ENCODE peak calls at places on chromosomes 6 and 20, in ten cellular contexts. B is suprapubic skin, V is HCT116, J is upper lobe of left lung, F is adrenal gland, G is stomach, A is A549, T is transverse colon, L is breast epithelium, P is uterus. K is an unnamed sample.
A peak's percentile ranks its signal among the peaks of the same experiment; 100 is the strongest.

GRCh38 chr6:24927234-24927955 is 8.4 kb downstream of the RIPOR2 start:
- DNase-seq in B (no peak), V (no peak), J (no peak), F (no peak), G (no peak), A (no peak), T (no peak), L (no peak), P (no peak), K (no peak)

GRCh38 chr6:6466967-6467761 is 121.4 kb upstream of the LY86 start:
- DNase-seq in B (no peak), V (no peak), J (no peak), F (no peak), G (no peak), A (no peak), T (no peak), L (no peak), P (no peak), K (no peak)

GRCh38 chr6:26240981-26241770 is 123.8 kb upstream of the BTN3A2 start:
- DNase-seq in B (no peak), V (no peak), J (peak; percentile 39), F (peak; percentile 44), G (no peak), A (no peak), T (no peak), L (no peak), P (no peak), K (peak; percentile 64)

GRCh38 chr6:108847738-108848115 is 495 bp upstream of the ARMC2 start:
- DNase-seq in B (no peak), V (no peak), J (no peak), F (no peak), G (no peak), A (no peak), T (no peak), L (no peak), P (no peak), K (no peak)

GRCh38 chr6:56849876-56850275 is 105.0 kb upstream of the BEND6 start:
- DNase-seq in B (no peak), V (no peak), J (no peak), F (peak; percentile 65), G (no peak), A (no peak), T (no peak), L (no peak), P (no peak), K (no peak)

GRCh38 chr6:36320475-36320874 is 16.2 kb downstream of the BNIP5 start:
- DNase-seq in B (no peak), V (no peak), J (peak; percentile 41), F (no peak), G (no peak), A (no peak), T (peak; percentile 45), L (no peak), P (no peak), K (no peak)

GRCh38 chr20:21557246-21557982 is 43.5 kb upstream of the NKX2-2 start:
- DNase-seq in B (no peak), V (no peak), J (peak; percentile 46), F (no peak), G (no peak), A (no peak), T (no peak), L (no peak), P (no peak), K (no peak)

GRCh38 chr6:57089265-57089664 is 723 bp upstream of the ZNF451 start:
- DNase-seq in B (no peak), V (no peak), J (no peak), F (no peak), G (no peak), A (no peak), T (no peak), L (no peak), P (no peak), K (no peak)

GRCh38 chr20:62364911-62365736 is 2.0 kb downstream of the LAMA5 start:
- DNase-seq in B (no peak), V (no peak), J (peak; percentile 87), F (peak; percentile 94), G (peak; percentile 56), A (no peak), T (peak; percentile 17), L (no peak), P (no peak), K (no peak)

GRCh38 chr6:158131926-158132325 is 36.1 kb downstream of the SERAC1 start:
- DNase-seq in B (no peak), V (no peak), J (no peak), F (no peak), G (no peak), A (peak; percentile 18), T (no peak), L (no peak), P (no peak), K (no peak)

GRCh38 chr20:7579888-7580287 is 360.4 kb downstream of the HAO1 start:
- DNase-seq in B (no peak), V (no peak), J (no peak), F (no peak), G (no peak), A (no peak), T (no peak), L (no peak), P (no peak), K (no peak)

GRCh38 chr20:5996765-5997164 is 46.3 kb downstream of the MCM8 start:
- DNase-seq in B (no peak), V (no peak), J (no peak), F (no peak), G (no peak), A (no peak), T (peak; percentile 22), L (no peak), P (no peak), K (no peak)

GRCh38 chr20:38275815-38276550 is 15.4 kb upstream of the KIAA1755 start:
- DNase-seq in B (peak; percentile 35), V (no peak), J (no peak), F (no peak), G (no peak), A (no peak), T (no peak), L (no peak), P (no peak), K (no peak)

GRCh38 chr6:147423111-147423510 is 85.4 kb upstream of the SAMD5 start:
- DNase-seq in B (no peak), V (no peak), J (peak; percentile 59), F (no peak), G (no peak), A (no peak), T (no peak), L (no peak), P (no peak), K (no peak)

GRCh38 chr20:7272512-7272911 is 505.0 kb downstream of the BMP2 start:
- DNase-seq in B (no peak), V (no peak), J (no peak), F (no peak), G (no peak), A (no peak), T (no peak), L (no peak), P (no peak), K (no peak)

GRCh38 chr20:35328689-35329088 is 36.5 kb upstream of the FAM83C start:
- DNase-seq in B (no peak), V (no peak), J (no peak), F (no peak), G (no peak), A (no peak), T (no peak), L (no peak), P (no peak), K (no peak)

GRCh38 chr20:35333606-35334005 is 41.4 kb upstream of the FAM83C start:
- DNase-seq in B (no peak), V (no peak), J (no peak), F (no peak), G (no peak), A (no peak), T (no peak), L (no peak), P (no peak), K (no peak)

GRCh38 chr20:35329435-35330139 is 37.4 kb upstream of the FAM83C start:
- DNase-seq in B (no peak), V (no peak), J (no peak), F (peak; percentile 16), G (peak; percentile 60), A (peak; percentile 84), T (peak; percentile 58), L (no peak), P (no peak), K (peak; percentile 66)

GRCh38 chr20:35334511-35335101 is 42.4 kb upstream of the FAM83C start:
- DNase-seq in B (no peak), V (no peak), J (no peak), F (no peak), G (no peak), A (no peak), T (no peak), L (no peak), P (no peak), K (no peak)

GRCh38 chr20:35332540-35333200 is 40.4 kb upstream of the FAM83C start:
- DNase-seq in B (no peak), V (no peak), J (no peak), F (no peak), G (no peak), A (no peak), T (no peak), L (no peak), P (no peak), K (no peak)
- H3K27ac ChIP-seq in B (no peak overlapping the region), V (no peak overlapping the region), J (no peak overlapping the region), F (no peak overlapping the region), G (peak overlapping the region; percentile 36), A (no peak overlapping the region), T (peak overlapping the region; percentile 22), L (no peak overlapping the region), P (no peak overlapping the region), K (no peak overlapping the region)

GRCh38 chr20:31679357-31680285 is 41.9 kb downstream of the COX4I2 start:
- DNase-seq in B (no peak), V (no peak), J (no peak), F (no peak), G (no peak), A (no peak), T (no peak), L (no peak), P (no peak), K (no peak)
- H3K4me1 ChIP-seq in B (peaks cover 67% of the 10 kb centered on the region), V (peaks cover 98% of the 10 kb centered on the region), J (peaks cover 88% of the 10 kb centered on the region), F (peaks cover 45% of the 10 kb centered on the region), G (peaks cover 69% of the 10 kb centered on the region), A (peaks cover 100% of the 10 kb centered on the region), T (peaks cover 4% of the 10 kb centered on the region), L (peaks cover 8% of the 10 kb centered on the region), P (peaks cover 4% of the 10 kb centered on the region), K (peaks cover 53% of the 10 kb centered on the region)

GRCh38 chr20:10306440-10307358 is 88.1 kb downstream of the SNAP25 start:
- DNase-seq in B (no peak), V (no peak), J (no peak), F (no peak), G (no peak), A (no peak), T (no peak), L (no peak), P (no peak), K (no peak)
- TF ChIP-seq POLR2A in B (no peak), V (no peak), J (no peak), F (no peak), G (no peak), A (no peak), T (no peak), L (no peak), P (no peak), K (no peak)

DNA sequence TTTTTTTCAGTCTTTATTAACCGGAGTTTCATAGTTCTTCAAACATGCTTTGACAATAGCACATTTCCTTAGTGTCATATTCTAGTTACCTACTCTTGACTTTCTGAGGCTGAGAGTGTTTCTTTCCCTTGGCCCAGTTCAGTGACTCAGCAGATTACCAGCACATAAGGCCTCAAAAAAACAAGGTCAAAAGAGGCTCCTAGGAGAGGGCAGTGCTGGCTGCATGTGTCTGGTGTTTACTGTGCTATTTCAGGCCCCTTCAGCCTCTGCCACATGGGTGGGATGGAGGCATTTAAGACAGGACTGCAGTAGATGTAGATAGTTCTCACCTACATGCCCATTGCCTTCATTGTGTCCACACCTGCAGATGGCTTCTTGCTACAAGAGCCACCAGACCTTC is 198.2 kb upstream of the SSTR4 start:
- DNase-seq in B (no peak), V (no peak), J (no peak), F (peak; percentile 18), G (no peak), A (no peak), T (no peak), L (no peak), P (no peak), K (no peak)
- H3K27ac ChIP-seq in B (no peak overlapping the region), V (no peak overlapping the region), J (no peak overlapping the region), F (no peak overlapping the region), G (no peak overlapping the region), A (peak overlapping the region; percentile 54), T (no peak overlapping the region), L (no peak overlapping the region), P (no peak overlapping the region), K (no peak overlapping the region)

K was measured in Peyer's patch.